ENCODE peak calls at places on chromosomes 2 and 18, in five cellular contexts. B, V, K, P and U are unnamed samples. For H3K4me1, the result is how much of the 10 kb centered on the place peaks cover.

GRCh38 chr2:135657806-135658582 is 83.7 kb upstream of the UBXN4 start:
- DNase-seq in B (no peak), V (no peak), K (no peak), P (no peak), U (no peak)

GRCh38 chr2:121004271-121004812 is 268.7 kb downstream of the GLI2 start:
- DNase-seq in B (no peak), V (no peak), K (no peak), P (no peak), U (no peak)

GRCh38 chr2:231707625-231708049 is 688 bp upstream of the PTMA start:
- DNase-seq in B (no peak), V (no peak), K (peak), P (peak), U (no peak)

GRCh38 chr2:149040451-149040850 is 2.0 kb downstream of the LYPD6B start:
- DNase-seq in B (peak), V (no peak), K (peak), P (no peak), U (no peak)

GRCh38 chr18:2515408-2515807 is 55.9 kb downstream of the METTL4 start:
- DNase-seq in B (no peak), V (no peak), K (peak), P (no peak), U (no peak)

GRCh38 chr2:148817210-148817708 is 57.8 kb upstream of the KIF5C start:
- DNase-seq in B (no peak), V (no peak), K (peak), P (peak), U (no peak)

GRCh38 chr2:217935245-217935879 is 67.4 kb downstream of the TNS1 start:
- DNase-seq in B (no peak), V (no peak), K (peak), P (peak), U (no peak)

GRCh38 chr18:6543330-6543908 is 128.7 kb upstream of the L3MBTL4 start:
- DNase-seq in B (no peak), V (no peak), K (peak), P (no peak), U (peak)

GRCh38 chr18:41391616-41392610 is 563.1 kb upstream of the PIK3C3 start:
- DNase-seq in B (peak), V (no peak), K (peak), P (no peak), U (peak)

GRCh38 chr2:112812318-112813042 is 24.1 kb downstream of the IL1B start:
- DNase-seq in B (no peak), V (no peak), K (peak), P (no peak), U (no peak)

GRCh38 chr2:20452551-20452950 is 5.7 kb downstream of the RHOB start:
- DNase-seq in B (no peak), V (peak), K (peak), P (peak), U (no peak)

GRCh38 chr2:2492800-2493199 is 161.7 kb upstream of the MYT1L start:
- DNase-seq in B (no peak), V (no peak), K (no peak), P (no peak), U (no peak)

GRCh38 chr2:112973156-112973555 is 4.7 kb upstream of the IL36G start:
- DNase-seq in B (no peak), V (no peak), K (no peak), P (no peak), U (no peak)

DNA sequence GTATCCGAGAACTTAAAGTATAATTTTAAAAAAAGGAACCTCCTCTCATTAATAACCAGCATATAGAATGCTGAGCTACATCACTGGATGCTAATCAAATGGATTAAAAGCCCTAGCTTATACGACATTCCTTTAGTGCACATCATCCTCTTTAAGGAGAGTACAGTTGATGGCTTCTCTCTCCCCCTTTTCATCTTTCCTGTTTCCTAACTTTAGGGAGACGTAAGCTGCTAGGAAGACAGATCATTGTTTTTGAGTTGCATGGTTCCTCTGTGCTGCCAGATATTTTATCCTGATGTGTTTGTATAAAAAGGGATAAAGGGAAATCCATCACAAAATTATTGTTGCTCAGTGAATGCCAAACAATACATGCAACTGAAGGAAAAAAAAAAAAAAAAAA is 94.2 kb downstream of the SLC8A1 start:
- DNase-seq in B (no peak), V (no peak), K (no peak), P (no peak), U (no peak)
- H3K4me1 ChIP-seq in B (under half), V (under half), K (under half), P (under half), U (under half)

GRCh38 chr2:189661148-189661956 is at the start of gene ASNSD1:
- DNase-seq in B (peak), V (peak), K (peak), P (peak), U (peak)
- H3K4me1 ChIP-seq in B (under half), V (under half), K (under half), P (under half), U (under half)

GRCh38 chr18:74286106-74286856 is 5.5 kb downstream of the CYB5A start:
- DNase-seq in B (no peak), V (no peak), K (peak), P (no peak), U (no peak)
- H3K4me1 ChIP-seq in B (under half), V (half or more), K (half or more), P (under half), U (under half)

DNA sequence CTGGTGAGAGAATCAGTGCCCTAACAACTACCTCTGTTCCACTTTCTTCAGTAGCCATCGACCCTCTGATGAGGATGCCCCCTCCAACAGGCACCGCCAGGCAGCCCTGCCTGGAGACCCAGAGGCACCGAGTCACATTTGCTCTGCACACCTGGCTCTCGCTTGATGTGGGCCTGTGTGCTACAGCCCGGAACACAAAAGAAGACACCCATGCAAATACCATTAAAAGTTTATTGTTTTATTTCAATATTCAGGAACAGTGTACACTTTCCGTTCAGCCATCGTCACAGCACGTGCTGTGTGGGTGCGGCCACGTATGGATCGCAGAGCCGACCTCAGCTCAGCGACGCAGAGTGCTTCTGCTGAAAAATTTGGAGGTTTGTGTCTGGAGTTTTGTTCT is 154.0 kb downstream of the MBP start:
- DNase-seq in B (no peak), V (no peak), K (no peak), P (no peak), U (no peak)
- H3K4me1 ChIP-seq in B (under half), V (under half), K (under half), P (under half), U (under half)

GRCh38 chr18:57301573-57302230 is 50.7 kb upstream of the ST8SIA3 start:
- DNase-seq in B (no peak), V (no peak), K (no peak), P (no peak), U (no peak)
- H3K4me1 ChIP-seq in B (under half), V (under half), K (under half), P (under half), U (under half)